ENCODE peak calls at places on chromosomes 3 and 15, in seven cellular contexts. B is body of pancreas, C is transverse colon, M is A549, D is sigmoid colon, R is breast epithelium, L is endothelial cell of umbilical vein. U is an unnamed sample.

GRCh38 chr3:136305879-136306278 is 55.7 kb downstream of the PCCB start:
- DNase-seq in B (no peak), L (peak), D (no peak), M (no peak), R (no peak), C (no peak), U (no peak)

GRCh38 chr3:124627501-124627908 is 102.7 kb upstream of the UMPS start:
- DNase-seq in R (no peak), C (no peak), B (no peak), L (peak), D (no peak), M (no peak), U (no peak)

GRCh38 chr15:82852906-82853635 is 43.6 kb downstream of the WHAMM start:
- DNase-seq in B (peak), D (no peak), L (no peak), C (no peak), M (no peak), R (no peak), U (no peak)

GRCh38 chr15:23629234-23629805 is 18.3 kb downstream of the MAGEL2 start:
- DNase-seq in D (no peak), M (no peak), R (no peak), L (no peak), C (no peak), B (no peak), U (no peak)

GRCh38 chr3:124845406-124845805 is 41.8 kb downstream of the ITGB5 start:
- DNase-seq in M (no peak), D (peak), L (peak), C (peak), R (no peak), B (no peak), U (peak)

GRCh38 chr15:68218331-68218730 is 11.2 kb downstream of the CLN6 start:
- DNase-seq in D (peak), M (no peak), R (no peak), B (no peak), L (no peak), C (no peak), U (no peak)

GRCh38 chr3:105417538-105418289 is 51.0 kb downstream of the ALCAM start:
- DNase-seq in R (no peak), M (no peak), C (no peak), L (peak), D (no peak), B (no peak), U (no peak)

GRCh38 chr15:48298914-48299313 is 32.3 kb upstream of the DUT start:
- DNase-seq in C (no peak), B (no peak), L (no peak), M (no peak), D (no peak), R (no peak), U (no peak)

GRCh38 chr15:96038650-96039049 is 291.9 kb upstream of the NR2F2 start:
- DNase-seq in M (no peak), L (no peak), C (no peak), B (no peak), R (no peak), D (no peak), U (no peak)

GRCh38 chr3:46008058-46008457 is 12.4 kb upstream of the FYCO1 start:
- DNase-seq in D (no peak), C (no peak), M (no peak), R (no peak), L (no peak), B (no peak), U (no peak)

GRCh38 chr3:124438813-124439212 is 291.4 kb upstream of the UMPS start:
- DNase-seq in B (no peak), M (no peak), C (no peak), R (no peak), D (no peak), L (no peak), U (no peak)

GRCh38 chr15:82044373-82045178 is 1.2 kb downstream of the MEX3B start:
- DNase-seq in L (peak), R (no peak), D (peak), M (peak), C (peak), B (peak), U (peak)

GRCh38 chr15:41001524-41001923 is 48.3 kb downstream of the CHAC1 start:
- DNase-seq in R (no peak), C (peak), L (peak), B (no peak), M (no peak), D (no peak), U (no peak)

GRCh38 chr15:101175396-101175795 is 76.5 kb downstream of the CHSY1 start:
- DNase-seq in C (no peak), D (no peak), B (no peak), M (no peak), R (no peak), L (no peak), U (no peak)

GRCh38 chr3:188631291-188632010 is 477.5 kb downstream of the LPP start:
- DNase-seq in L (no peak), R (no peak), C (no peak), M (no peak), D (no peak), B (no peak), U (no peak)

GRCh38 chr15:76533060-76533955 is 196.7 kb downstream of the ISL2 start:
- DNase-seq in D (no peak), B (no peak), C (no peak), M (no peak), L (no peak), R (no peak), U (no peak)

GRCh38 chr3:98994128-98994762 is 92.8 kb upstream of the DCBLD2 start:
- DNase-seq in D (no peak), M (no peak), C (no peak), R (no peak), B (no peak), L (peak), U (no peak)

GRCh38 chr3:197317250-197317963 is 19.0 kb upstream of the DLG1 start:
- DNase-seq in C (no peak), R (no peak), L (no peak), M (no peak), B (no peak), D (no peak), U (no peak)

GRCh38 chr15:82100116-82100795 is 54.4 kb upstream of the MEX3B start:
- DNase-seq in B (no peak), D (no peak), M (no peak), C (no peak), L (no peak), R (no peak), U (no peak)

GRCh38 chr3:151614-152189 is 44.9 kb upstream of the CHL1 start:
- DNase-seq in D (no peak), C (no peak), B (no peak), R (no peak), L (no peak), M (no peak), U (no peak)

GRCh38 chr15:62491642-62492041 is 326.6 kb upstream of the C2CD4B start:
- DNase-seq in L (no peak), R (no peak), B (no peak), M (no peak), D (no peak), C (no peak), U (no peak)

GRCh38 chr15:59369597-59369996 is 3.1 kb downstream of the MYO1E start:
- DNase-seq in D (no peak), C (no peak), M (no peak), L (no peak), R (no peak), B (no peak), U (no peak)

GRCh38 chr15:59373215-59373614 is 544 bp upstream of the MYO1E start:
- DNase-seq in L (no peak), B (no peak), C (no peak), D (no peak), M (no peak), R (no peak), U (no peak)

GRCh38 chr15:59372352-59373211 is at the start of gene MYO1E:
- DNase-seq in L (peak), R (peak), M (peak), B (peak), D (peak), C (peak), U (peak)

GRCh38 chr15:59367022-59367451 is 5.6 kb downstream of the MYO1E start:
- DNase-seq in M (no peak), L (no peak), D (no peak), B (no peak), C (no peak), R (no peak), U (no peak)

DNA sequence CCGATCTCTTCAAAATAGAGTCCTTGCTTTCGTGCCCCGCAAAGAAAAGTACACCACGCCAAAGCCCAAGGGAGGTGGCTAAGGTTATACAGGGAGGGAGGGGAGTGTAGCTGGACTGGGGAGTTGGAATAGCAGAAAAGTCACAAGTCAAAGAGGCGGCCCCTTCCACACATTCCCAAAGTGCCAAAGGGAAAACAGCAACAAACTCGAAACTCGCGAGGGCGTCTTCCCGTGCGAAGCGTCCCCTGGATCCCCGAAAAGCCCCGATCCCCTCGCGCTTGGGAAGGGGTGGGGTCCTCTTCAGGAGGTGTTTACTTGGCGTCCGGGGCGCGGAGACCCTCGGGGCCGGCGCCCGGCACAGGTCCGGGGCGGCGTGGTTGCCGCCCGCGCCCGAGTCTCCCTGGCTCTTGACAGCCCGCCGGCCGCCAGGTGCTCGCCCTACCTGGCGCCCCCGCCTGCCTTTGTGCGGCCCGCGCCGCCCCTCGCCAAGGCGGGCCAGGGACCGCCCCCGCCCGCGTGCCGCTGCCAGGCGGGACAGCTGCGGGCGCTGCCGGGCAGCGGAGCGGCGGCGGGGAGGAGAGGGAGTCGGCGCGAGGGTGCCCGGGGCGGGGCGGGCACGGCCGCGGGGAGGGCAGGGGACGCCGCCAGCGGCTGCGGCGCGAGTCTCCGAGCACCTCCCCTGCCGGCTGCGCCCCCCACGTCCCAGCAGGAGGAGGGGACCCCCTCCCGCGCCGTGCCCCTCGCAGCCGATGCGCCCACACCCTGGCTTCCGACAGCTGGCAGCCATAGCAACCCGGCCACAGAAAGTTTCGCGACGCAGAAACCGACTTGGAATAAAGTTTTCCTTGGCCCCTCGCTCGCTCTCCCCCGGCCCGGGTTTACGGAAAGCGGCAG is 966 bp downstream of the MYO1E start:
- DNase-seq in D (peak), L (peak), M (peak), B (peak), C (peak), R (no peak), U (peak)
- TF ChIP-seq POLR2A in D (no peak), L (no peak), M (no peak), B (no peak), C (no peak), R (no peak), U (no peak)

DNA sequence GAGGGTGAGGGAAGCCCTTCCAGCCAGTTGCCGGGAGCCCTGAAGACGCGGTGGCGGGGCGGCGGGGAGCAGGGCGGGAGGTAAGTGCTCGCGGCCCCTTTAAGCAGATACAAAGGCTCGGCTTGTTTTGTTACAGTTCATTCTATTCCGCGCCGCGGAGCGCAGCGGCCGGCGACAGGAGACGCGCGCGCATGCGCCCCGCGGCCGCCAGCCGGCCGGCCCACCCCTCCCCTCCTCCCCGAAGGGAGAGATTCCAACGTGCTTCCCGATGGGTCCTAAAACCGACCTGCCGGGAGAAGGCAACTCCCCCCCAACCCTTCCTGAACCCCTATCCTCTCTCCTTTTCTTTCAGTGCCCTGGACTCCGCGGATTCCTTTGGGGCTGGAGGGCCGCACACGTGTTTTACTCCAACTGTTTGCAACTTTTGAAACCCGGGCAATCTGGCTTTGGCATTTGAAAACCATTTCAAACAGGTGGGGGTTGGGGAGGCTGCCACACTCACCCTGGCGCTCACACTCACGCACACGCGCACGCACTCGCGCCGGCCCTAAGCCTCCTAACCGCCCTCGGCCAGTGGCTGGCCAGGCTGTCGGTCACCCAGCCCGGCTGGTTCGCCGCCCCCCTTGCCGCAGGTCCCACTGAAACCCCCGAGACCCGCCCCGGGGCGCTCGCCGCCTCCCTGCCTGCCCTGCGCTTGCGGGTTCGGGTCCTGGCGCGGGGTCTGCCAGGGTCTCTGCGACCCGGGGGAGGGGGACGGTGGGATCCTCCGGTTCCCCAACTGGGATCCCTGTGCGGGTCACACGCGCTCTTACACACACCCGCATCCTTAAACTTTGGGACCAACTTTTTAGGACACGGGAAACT is at the start of gene MAGI1:
- DNase-seq in B (peak), L (peak), C (peak), D (peak), M (peak), R (peak), U (peak)
- TF ChIP-seq POLR2A in B (peak), L (peak), C (peak), D (no peak), M (peak), R (no peak), U (peak)

GRCh38 chr3:149989307-149989706 is 18.6 kb upstream of the PFN2 start:
- DNase-seq in D (no peak), M (no peak), B (no peak), L (no peak), R (no peak), C (no peak), U (no peak)
- TF ChIP-seq POLR2A in D (no peak), M (no peak), B (no peak), L (no peak), R (no peak), C (no peak), U (no peak)

DNA sequence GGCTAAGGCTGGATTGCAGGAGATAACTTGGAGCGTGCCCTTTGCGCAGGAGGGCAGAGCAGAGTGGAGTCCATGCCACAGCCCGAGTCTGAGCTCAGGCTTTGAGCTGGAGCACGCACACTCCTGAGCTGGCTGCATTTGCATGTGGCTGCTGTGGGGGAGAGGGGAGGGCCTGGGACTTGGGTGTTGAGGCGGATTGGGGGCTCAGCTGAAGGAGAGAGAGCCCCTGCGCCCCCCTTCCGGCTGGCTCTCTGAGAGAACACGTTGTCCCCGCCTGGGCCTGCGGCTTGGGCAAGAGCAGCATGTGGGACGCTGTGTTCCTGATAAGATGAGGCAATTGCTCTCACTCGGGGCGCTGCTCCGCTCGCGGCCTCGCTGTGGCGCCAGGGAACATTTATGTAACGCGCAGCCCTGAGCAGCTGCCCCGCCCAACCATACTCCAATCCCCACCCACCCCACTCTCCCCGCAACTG is 39.1 kb downstream of the KLF13 start:
- DNase-seq in R (peak), B (peak), D (peak), C (peak), M (no peak), L (no peak), U (peak)
- TF ChIP-seq POLR2A in R (no peak), B (peak), D (no peak), C (peak), M (no peak), L (no peak), U (no peak)

GRCh38 chr3:132721479-132722164 is 587 bp downstream of the NPHP3 start:
- DNase-seq in L (no peak), D (peak), C (peak), M (peak), R (peak), B (peak), U (peak)

GRCh38 chr3:132723551-132723950 is 1.3 kb upstream of the NPHP3 start:
- DNase-seq in L (no peak), C (no peak), D (no peak), R (no peak), M (no peak), B (no peak), U (no peak)

GRCh38 chr3:132726341-132726823 is 4.2 kb upstream of the NPHP3 start:
- DNase-seq in B (no peak), R (no peak), L (peak), C (no peak), D (no peak), M (peak), U (no peak)

GRCh38 chr3:132722165-132723023 is at the start of gene NPHP3:
- DNase-seq in B (peak), L (peak), R (peak), M (peak), D (peak), C (peak), U (peak)

DNA sequence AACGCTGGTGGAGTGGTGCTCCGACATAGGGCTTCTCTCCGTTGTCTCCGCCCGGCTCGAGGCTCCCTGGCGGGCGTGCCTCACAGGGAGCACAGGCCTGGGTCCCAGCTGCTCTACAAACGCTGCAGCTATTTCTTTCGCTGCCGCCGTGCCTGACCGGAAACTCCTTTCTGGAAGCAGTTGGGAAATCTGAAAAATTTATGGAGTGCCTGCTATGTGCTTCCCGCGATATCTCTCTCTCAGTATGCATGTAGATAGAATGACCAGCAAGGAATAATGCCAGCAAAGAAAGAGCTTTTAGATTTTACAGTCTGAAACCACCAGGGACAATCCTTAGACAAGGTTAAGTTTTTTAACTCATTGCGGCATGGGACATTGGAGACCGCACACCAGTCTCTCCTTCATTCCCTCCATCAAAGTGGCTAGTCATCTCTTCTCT is 834 bp upstream of the NPHP3 start:
- DNase-seq in B (no peak), L (no peak), R (no peak), M (peak), C (no peak), D (no peak), U (no peak)
- TF ChIP-seq POLR2A in B (no peak), L (peak), R (no peak), M (peak), C (peak), D (no peak), U (peak)

DNA sequence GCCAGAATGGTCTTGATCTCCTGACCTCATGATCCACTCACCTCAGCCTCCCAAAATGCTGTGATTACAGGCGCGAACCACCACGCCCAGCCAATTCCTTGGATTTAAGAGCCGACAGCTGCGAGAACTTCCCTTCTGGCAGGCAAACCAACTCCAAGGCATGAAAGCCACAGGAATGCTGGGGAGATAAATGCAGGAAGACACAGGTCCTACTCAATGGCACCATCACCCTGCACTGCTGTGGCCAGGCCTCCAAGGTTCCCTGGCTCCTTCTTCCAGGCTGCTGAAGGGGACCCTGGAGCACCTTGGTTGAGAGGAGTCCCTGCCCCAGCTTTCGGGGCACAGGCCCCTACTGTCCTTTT is 98.7 kb upstream of the CHD2 start:
- DNase-seq in B (no peak), R (no peak), D (no peak), L (no peak), C (peak), M (no peak), U (no peak)
- TF ChIP-seq POLR2A in B (no peak), R (no peak), D (no peak), L (no peak), C (no peak), M (no peak), U (no peak)

DNA sequence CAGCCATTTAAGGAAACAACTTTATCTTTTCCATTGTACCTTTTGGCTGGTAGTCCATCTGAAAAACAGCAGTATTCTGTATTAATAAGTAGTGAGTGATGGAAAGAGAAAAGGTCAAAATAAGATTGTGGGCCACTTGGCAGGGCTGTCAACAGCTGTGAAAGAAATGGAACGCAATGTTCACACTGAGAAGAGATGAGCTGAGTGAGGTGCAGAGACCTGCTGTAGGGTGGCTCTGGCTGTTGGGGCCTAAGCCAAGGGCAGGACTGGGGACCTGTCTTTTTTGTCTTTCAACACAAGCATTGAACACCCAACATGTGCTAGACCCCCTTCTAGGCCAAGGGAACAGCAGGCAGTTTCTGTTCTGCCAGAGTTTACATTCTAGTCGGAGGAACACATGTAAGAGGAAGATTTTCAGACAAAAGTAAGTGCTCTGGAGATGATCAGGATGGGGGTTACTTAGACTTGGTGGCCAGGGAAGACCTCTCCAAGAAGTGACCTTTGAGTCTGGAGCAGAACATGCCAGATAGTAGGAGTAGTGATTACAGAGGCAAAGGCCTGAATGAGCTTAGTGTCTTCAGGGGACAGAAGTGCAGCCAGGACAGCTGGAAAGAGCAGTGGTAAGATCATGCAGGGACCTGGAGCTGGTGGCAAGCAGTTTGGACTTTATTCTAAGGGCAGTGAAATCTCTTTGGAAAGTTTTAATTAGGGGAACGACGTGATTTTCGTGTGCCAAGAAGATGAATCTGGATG is 29.6 kb downstream of the TSEN2 start:
- DNase-seq in R (no peak), D (no peak), C (no peak), L (no peak), B (no peak), M (no peak), U (peak)
- TF ChIP-seq POLR2A in R (no peak), D (no peak), C (no peak), L (no peak), B (no peak), M (no peak), U (no peak)